ENCODE peak calls at places on chromosome 9, in five cellular contexts. One of them, this sample, is unnamed.

GRCh38 chr9:114387678-114388431 is at the start of gene AKNA:
- DNase-seq in stomach: peak; percentile 78
- DNase-seq in tibial nerve: peak; percentile 49
- DNase-seq in PC-3: no peak
- DNase-seq in WERI-Rb-1: peak; percentile 87
- DNase-seq in this sample: peak; percentile 90

GRCh38 chr9:70600479-70600878 is 186.0 kb upstream of the KLF9 start:
- DNase-seq in stomach: no peak
- DNase-seq in tibial nerve: no peak
- DNase-seq in PC-3: no peak
- DNase-seq in WERI-Rb-1: peak; percentile 22
- DNase-seq in this sample: no peak

GRCh38 chr9:124657526-124657925 is 113.6 kb downstream of the NR6A1 start:
- DNase-seq in stomach: no peak
- DNase-seq in tibial nerve: no peak
- DNase-seq in PC-3: no peak
- DNase-seq in WERI-Rb-1: no peak
- DNase-seq in this sample: no peak

GRCh38 chr9:98861881-98862501 is 54.5 kb downstream of the GALNT12 start:
- DNase-seq in stomach: no peak
- DNase-seq in tibial nerve: no peak
- DNase-seq in PC-3: peak; percentile 93
- DNase-seq in WERI-Rb-1: peak; percentile 58
- DNase-seq in this sample: no peak

GRCh38 chr9:132457508-132457907 is 47.5 kb downstream of the CFAP77 start:
- DNase-seq in stomach: no peak
- DNase-seq in tibial nerve: no peak
- DNase-seq in PC-3: no peak
- DNase-seq in WERI-Rb-1: no peak
- DNase-seq in this sample: no peak

GRCh38 chr9:113564804-113565237 is 101.3 kb downstream of the RGS3 start:
- DNase-seq in stomach: peak; percentile 74
- DNase-seq in tibial nerve: no peak
- DNase-seq in PC-3: no peak
- DNase-seq in WERI-Rb-1: peak; percentile 33
- DNase-seq in this sample: no peak

GRCh38 chr9:75866273-75866871 is 24.1 kb upstream of the PCSK5 start:
- DNase-seq in stomach: peak; percentile 29
- DNase-seq in tibial nerve: peak; percentile 36
- DNase-seq in PC-3: peak; percentile 62
- DNase-seq in WERI-Rb-1: peak; percentile 41
- DNase-seq in this sample: no peak

GRCh38 chr9:131304676-131305366 is 15.3 kb downstream of the PLPP7 start:
- DNase-seq in stomach: no peak
- DNase-seq in tibial nerve: peak; percentile 41
- DNase-seq in PC-3: peak; percentile 32
- DNase-seq in WERI-Rb-1: no peak
- DNase-seq in this sample: no peak

GRCh38 chr9:76255781-76256455 is 138.3 kb downstream of the RFK start:
- DNase-seq in stomach: peak; percentile 25
- DNase-seq in tibial nerve: peak; percentile 18
- DNase-seq in PC-3: no peak
- DNase-seq in WERI-Rb-1: no peak
- DNase-seq in this sample: no peak

GRCh38 chr9:91424403-91425176 is 958 bp upstream of the NFIL3 start:
- DNase-seq in stomach: peak; percentile 80
- DNase-seq in tibial nerve: peak; percentile 90
- DNase-seq in PC-3: peak; percentile 56
- DNase-seq in WERI-Rb-1: peak; percentile 60
- DNase-seq in this sample: peak; percentile 55

GRCh38 chr9:38432922-38433510 is 8.8 kb upstream of the IGFBPL1 start:
- DNase-seq in stomach: no peak
- DNase-seq in tibial nerve: no peak
- DNase-seq in PC-3: peak; percentile 65
- DNase-seq in WERI-Rb-1: no peak
- DNase-seq in this sample: peak; percentile 6

GRCh38 chr9:70609542-70610286 is 195.3 kb upstream of the KLF9 start:
- DNase-seq in stomach: no peak
- DNase-seq in tibial nerve: peak; percentile 33
- DNase-seq in PC-3: peak; percentile 18
- DNase-seq in WERI-Rb-1: no peak
- DNase-seq in this sample: no peak

GRCh38 chr9:101219030-101219429 is 165.8 kb downstream of the BAAT start:
- DNase-seq in stomach: no peak
- DNase-seq in tibial nerve: no peak
- DNase-seq in PC-3: no peak
- DNase-seq in WERI-Rb-1: no peak
- DNase-seq in this sample: no peak

GRCh38 chr9:22208846-22209585 is 199.9 kb upstream of the CDKN2B start:
- DNase-seq in stomach: no peak
- DNase-seq in tibial nerve: no peak
- DNase-seq in PC-3: peak; percentile 8
- DNase-seq in WERI-Rb-1: no peak
- DNase-seq in this sample: no peak

GRCh38 chr9:114098021-114098659 is 952 bp downstream of the KIF12 start:
- DNase-seq in stomach: peak; percentile 63
- DNase-seq in tibial nerve: no peak
- DNase-seq in PC-3: peak; percentile 39
- DNase-seq in WERI-Rb-1: no peak
- DNase-seq in this sample: no peak

DNA sequence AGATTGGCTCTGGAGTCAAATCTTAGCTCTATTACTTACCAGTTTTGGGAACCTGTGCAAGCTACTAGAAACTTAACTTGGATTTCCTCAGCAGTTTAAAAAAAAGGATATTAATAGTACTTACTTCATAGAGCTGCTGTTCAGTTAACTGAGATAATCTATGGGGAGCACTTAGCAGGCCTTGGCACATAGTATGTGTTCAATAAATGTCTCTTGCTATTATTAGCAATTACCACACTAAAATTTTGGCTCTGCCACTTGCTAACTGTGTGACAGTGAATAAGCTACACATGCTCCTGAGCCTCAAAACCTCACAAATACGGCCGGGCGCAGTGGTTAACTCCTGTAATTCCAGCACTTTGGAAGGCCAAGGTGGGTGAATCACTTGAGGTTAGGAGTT is 55.9 kb downstream of the CDK5RAP2 start:
- DNase-seq in stomach: no peak
- DNase-seq in tibial nerve: no peak
- DNase-seq in PC-3: no peak
- DNase-seq in WERI-Rb-1: no peak
- DNase-seq in this sample: no peak
- H3K36me3 ChIP-seq in stomach: peaks cover 87% of the 10 kb centered on the region
- H3K36me3 ChIP-seq in tibial nerve: no peaks in the 10 kb centered on the region
- H3K36me3 ChIP-seq in PC-3: peaks cover 30% of the 10 kb centered on the region
- H3K36me3 ChIP-seq in WERI-Rb-1: peaks cover 86% of the 10 kb centered on the region
- H3K36me3 ChIP-seq in this sample: peaks cover 40% of the 10 kb centered on the region

DNA sequence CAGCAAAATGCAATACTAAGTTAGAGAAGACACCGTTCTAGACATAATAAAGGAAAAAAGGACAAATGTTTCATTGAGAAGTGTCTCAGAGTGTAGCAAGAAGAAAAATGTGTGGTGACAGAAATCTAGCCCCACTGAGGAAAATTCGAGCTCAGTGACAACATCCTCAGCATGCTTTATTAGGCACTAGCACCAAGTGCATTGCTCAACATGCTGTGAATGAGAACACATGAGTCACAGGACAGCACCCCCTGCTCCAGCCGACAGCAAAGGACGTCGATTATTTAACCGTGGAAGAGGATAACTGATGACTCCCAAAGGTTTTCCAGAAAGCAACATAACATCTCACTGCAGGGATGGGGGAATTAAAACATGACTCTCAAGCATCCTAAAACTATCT is 182.7 kb downstream of the GNAQ start:
- DNase-seq in stomach: no peak
- DNase-seq in tibial nerve: peak; percentile 51
- DNase-seq in PC-3: peak; percentile 24
- DNase-seq in WERI-Rb-1: no peak
- DNase-seq in this sample: no peak
- H3K27ac ChIP-seq in stomach: peak overlapping the region; percentile 74
- H3K27ac ChIP-seq in tibial nerve: peak overlapping the region; percentile 92
- H3K27ac ChIP-seq in PC-3: no peak overlapping the region
- H3K27ac ChIP-seq in WERI-Rb-1: no peak overlapping the region
- H3K27ac ChIP-seq in this sample: no peak overlapping the region

GRCh38 chr9:88418715-88419540 is 30.7 kb downstream of the SPIN1 start:
- DNase-seq in stomach: no peak
- DNase-seq in tibial nerve: no peak
- DNase-seq in PC-3: no peak
- DNase-seq in WERI-Rb-1: no peak
- DNase-seq in this sample: no peak
- H3K9me3 ChIP-seq in stomach: peaks cover 16% of the 10 kb centered on the region
- H3K9me3 ChIP-seq in tibial nerve: no peaks in the 10 kb centered on the region
- H3K9me3 ChIP-seq in PC-3: peaks cover 17% of the 10 kb centered on the region
- H3K9me3 ChIP-seq in WERI-Rb-1: peaks cover 14% of the 10 kb centered on the region
- H3K9me3 ChIP-seq in this sample: peaks cover 11% of the 10 kb centered on the region

GRCh38 chr9:35716236-35716635 is 15.8 kb downstream of the TLN1 start:
- DNase-seq in stomach: no peak
- DNase-seq in tibial nerve: no peak
- DNase-seq in PC-3: no peak
- DNase-seq in WERI-Rb-1: no peak
- DNase-seq in this sample: no peak

GRCh38 chr9:35714123-35714522 is 17.9 kb downstream of the TLN1 start:
- DNase-seq in stomach: no peak
- DNase-seq in tibial nerve: no peak
- DNase-seq in PC-3: no peak
- DNase-seq in WERI-Rb-1: no peak
- DNase-seq in this sample: no peak

GRCh38 chr9:35712762-35713400 is 19.1 kb downstream of the TLN1 start:
- DNase-seq in stomach: no peak
- DNase-seq in tibial nerve: no peak
- DNase-seq in PC-3: no peak
- DNase-seq in WERI-Rb-1: no peak
- DNase-seq in this sample: no peak

GRCh38 chr9:35713578-35713977 is 18.4 kb downstream of the TLN1 start:
- DNase-seq in stomach: no peak
- DNase-seq in tibial nerve: no peak
- DNase-seq in PC-3: no peak
- DNase-seq in WERI-Rb-1: no peak
- DNase-seq in this sample: no peak

DNA sequence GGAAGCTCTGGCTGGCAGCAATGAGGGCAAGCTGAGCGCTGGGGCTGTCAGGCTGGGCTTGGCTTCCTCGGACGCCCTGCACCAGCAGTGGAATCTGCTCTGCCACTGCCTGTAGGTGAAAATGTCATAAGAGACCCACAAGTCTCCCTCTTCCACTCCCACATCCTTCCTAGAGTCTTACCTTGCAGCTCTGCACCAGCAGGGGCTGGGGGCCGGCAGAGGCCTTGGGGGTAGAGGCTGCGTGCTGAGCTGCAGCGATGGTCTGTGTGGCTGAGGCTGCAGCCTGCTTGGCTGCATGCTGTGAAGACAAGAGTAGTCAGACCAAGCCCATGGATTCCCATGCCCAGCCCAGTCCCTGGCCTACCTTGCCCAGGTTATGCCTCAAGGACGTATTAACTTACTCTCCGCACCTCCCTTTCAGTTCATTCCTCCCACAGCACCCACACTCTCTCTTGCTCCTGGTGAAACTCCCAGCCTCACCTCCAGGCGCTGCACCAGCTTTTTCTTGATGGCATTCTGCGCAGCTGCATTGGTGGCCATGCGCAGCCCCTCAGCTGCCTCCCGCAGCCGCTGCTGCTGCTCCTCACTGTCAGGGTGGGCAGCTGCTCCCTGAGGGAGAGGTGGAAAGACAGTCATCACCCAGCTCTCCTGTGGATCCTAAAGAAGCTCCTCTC is 17.3 kb downstream of the TLN1 start:
- DNase-seq in stomach: no peak
- DNase-seq in tibial nerve: no peak
- DNase-seq in PC-3: no peak
- DNase-seq in WERI-Rb-1: no peak
- DNase-seq in this sample: no peak
- H3K36me3 ChIP-seq in stomach: peaks cover 100% of the 10 kb centered on the region
- H3K36me3 ChIP-seq in tibial nerve: peaks cover 7% of the 10 kb centered on the region
- H3K36me3 ChIP-seq in PC-3: peaks cover 41% of the 10 kb centered on the region
- H3K36me3 ChIP-seq in WERI-Rb-1: peaks cover 85% of the 10 kb centered on the region
- H3K36me3 ChIP-seq in this sample: peaks cover 90% of the 10 kb centered on the region

GRCh38 chr9:128946945-128947422 is 419 bp downstream of the DOLK start:
- DNase-seq in stomach: peak; percentile 33
- DNase-seq in tibial nerve: no peak
- DNase-seq in PC-3: peak; percentile 2
- DNase-seq in WERI-Rb-1: no peak
- DNase-seq in this sample: no peak
- H3K27ac ChIP-seq in stomach: peak overlapping the region; percentile 94
- H3K27ac ChIP-seq in tibial nerve: peak overlapping the region; percentile 95
- H3K27ac ChIP-seq in PC-3: peak overlapping the region; percentile 20
- H3K27ac ChIP-seq in WERI-Rb-1: peak overlapping the region; percentile 94
- H3K27ac ChIP-seq in this sample: peak overlapping the region; percentile 86

This sample was measured in CD8-positive, alpha-beta memory T cell.